ENCODE peak calls at places on chromosome 19, in seven cellular contexts. S, M, B, W, K, O and Z are unnamed samples.

GRCh38 chr19:28680091-28680490 is 532.9 kb downstream of the UQCRFS1 start:
- DNase-seq in S (no peak), M (no peak), B (no peak), W (no peak), K (no peak), O (no peak), Z (no peak)

GRCh38 chr19:53991224-53992113 is at the start of gene CACNG6:
- DNase-seq in S (no peak), M (no peak), B (no peak), W (no peak), K (no peak), O (no peak), Z (no peak)

GRCh38 chr19:43625918-43626579 is 6.6 kb upstream of the ZNF428 start:
- DNase-seq in S (no peak), M (no peak), B (peak), W (no peak), K (peak), O (peak), Z (no peak)

GRCh38 chr19:34481861-34482379 is 362 bp downstream of the WTIP start:
- DNase-seq in S (no peak), M (no peak), B (peak), W (no peak), K (peak), O (no peak), Z (no peak)

GRCh38 chr19:18763674-18764590 is 27.2 kb downstream of the COMP start:
- DNase-seq in S (no peak), M (no peak), B (no peak), W (peak), K (no peak), O (peak), Z (peak)

GRCh38 chr19:48872884-48873475 is 759 bp downstream of the PPP1R15A start:
- DNase-seq in S (peak), M (peak), B (peak), W (peak), K (peak), O (peak), Z (peak)

GRCh38 chr19:18417250-18418033 is 1.8 kb upstream of the SSBP4 start:
- DNase-seq in S (peak), M (peak), B (peak), W (no peak), K (peak), O (peak), Z (no peak)

GRCh38 chr19:54507824-54508223 is 5.2 kb downstream of the LAIR2 start:
- DNase-seq in S (no peak), M (no peak), B (no peak), W (no peak), K (no peak), O (no peak), Z (no peak)

GRCh38 chr19:43872547-43873336 is 45.6 kb downstream of the ZNF283 start:
- DNase-seq in S (no peak), M (no peak), B (peak), W (no peak), K (no peak), O (no peak), Z (no peak)

GRCh38 chr19:55702131-55702627 is 27.2 kb downstream of the EPN1 start:
- DNase-seq in S (no peak), M (no peak), B (no peak), W (no peak), K (no peak), O (peak), Z (no peak)

GRCh38 chr19:37817180-37817911 is 38.0 kb upstream of the ZNF573 start:
- DNase-seq in S (peak), M (peak), B (peak), W (peak), K (peak), O (peak), Z (no peak)

GRCh38 chr19:19534556-19535265 is 3.4 kb upstream of the CILP2 start:
- DNase-seq in S (no peak), M (no peak), B (no peak), W (no peak), K (no peak), O (no peak), Z (no peak)

GRCh38 chr19:9431475-9431874 is 3.9 kb downstream of the ZNF266 start:
- DNase-seq in S (no peak), M (no peak), B (peak), W (no peak), K (peak), O (peak), Z (no peak)

GRCh38 chr19:31282346-31282745 is 66.9 kb downstream of the TSHZ3 start:
- DNase-seq in S (no peak), M (no peak), B (no peak), W (no peak), K (no peak), O (no peak), Z (no peak)

GRCh38 chr19:35216026-35216832 is 12.3 kb downstream of the FAM187B start:
- DNase-seq in S (no peak), M (no peak), B (no peak), W (no peak), K (no peak), O (no peak), Z (no peak)

GRCh38 chr19:1235625-1236538 is 1.9 kb downstream of the CBARP start:
- DNase-seq in S (no peak), M (no peak), B (no peak), W (no peak), K (no peak), O (no peak), Z (no peak)
- H3K4me3 ChIP-seq in S (no peak), M (no peak), B (no peak), W (peak), K (no peak), O (no peak), Z (peak)

DNA sequence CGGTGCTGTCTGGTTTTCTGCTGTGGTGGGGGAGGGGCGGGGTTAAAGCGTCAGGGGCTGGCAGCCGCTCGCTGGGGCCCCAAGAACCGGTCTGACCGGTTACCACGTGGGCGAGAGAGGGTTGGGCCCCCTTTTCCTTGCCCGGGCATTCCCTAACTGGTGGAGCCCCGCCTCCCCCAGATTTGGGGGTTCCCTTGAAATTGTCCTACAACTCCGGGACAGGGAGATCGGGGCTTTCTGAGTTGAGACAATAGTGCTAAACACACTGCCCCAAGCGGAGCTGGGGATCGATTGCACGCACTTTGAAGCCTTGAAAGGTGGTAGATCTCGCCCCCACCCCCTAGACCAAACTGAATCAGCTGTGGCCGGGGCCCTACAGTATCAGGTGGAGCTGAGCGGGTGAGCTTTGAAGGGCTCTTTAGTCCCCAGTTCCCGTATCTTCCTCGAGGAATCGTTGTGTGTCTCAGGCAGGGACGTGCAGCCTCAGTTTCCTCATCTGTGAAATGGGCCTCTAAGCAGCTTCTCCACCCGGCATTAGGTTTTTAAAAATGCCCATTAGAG is 4.8 kb downstream of the IER2 start:
- DNase-seq in S (peak), M (peak), B (peak), W (no peak), K (no peak), O (peak), Z (no peak)
- TF ChIP-seq CTCF in S (no peak), M (peak), B (peak), W (peak), K (no peak), O (peak), Z (peak)

GRCh38 chr19:16586477-16586871 is 14.3 kb upstream of the SLC35E1 start:
- DNase-seq in S (no peak), M (no peak), B (no peak), W (no peak), K (no peak), O (no peak), Z (no peak)
- H3K4me3 ChIP-seq in S (no peak), M (no peak), B (no peak), W (no peak), K (no peak), O (no peak), Z (no peak)

GRCh38 chr19:7534531-7534980 is 961 bp upstream of the PNPLA6 start:
- DNase-seq in S (peak), M (peak), B (peak), W (peak), K (no peak), O (peak), Z (no peak)
- TF ChIP-seq CTCF in S (no peak), M (no peak), B (peak), W (peak), K (peak), O (peak), Z (peak)

GRCh38 chr19:3572132-3572854 is 451 bp upstream of the HMG20B start:
- DNase-seq in S (peak), M (peak), B (peak), W (peak), K (peak), O (peak), Z (peak)
- H3K4me3 ChIP-seq in S (peak), M (peak), B (peak), W (peak), K (peak), O (peak), Z (peak)

DNA sequence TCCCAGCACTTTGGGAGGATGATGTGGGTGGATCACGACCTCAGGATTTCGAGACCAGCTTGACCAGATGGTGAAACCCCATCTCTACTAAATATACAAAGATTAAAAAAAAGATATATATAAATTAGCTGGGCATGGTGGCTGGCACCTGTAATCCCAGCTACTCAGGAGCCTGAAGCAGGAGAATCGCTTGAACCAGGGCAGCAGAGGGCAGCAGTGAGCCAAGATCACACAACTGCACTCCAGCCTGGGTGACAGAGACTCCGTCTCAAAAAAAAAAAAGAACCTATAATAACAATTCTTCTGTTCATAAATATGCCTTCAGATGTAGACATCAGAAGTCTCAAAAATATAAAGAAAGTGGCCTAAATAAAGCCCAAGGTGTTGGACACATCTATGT is 7.6 kb downstream of the ZNF737 start:
- DNase-seq in S (no peak), M (no peak), B (no peak), W (no peak), K (peak), O (peak), Z (no peak)
- TF ChIP-seq CTCF in S (no peak), M (no peak), B (no peak), W (no peak), K (peak), O (peak), Z (no peak)

GRCh38 chr19:45040059-45040767 is 1.4 kb downstream of the CLASRP start:
- DNase-seq in S (no peak), M (no peak), B (no peak), W (no peak), K (no peak), O (no peak), Z (no peak)
- H3K4me3 ChIP-seq in S (no peak), M (peak), B (peak), W (peak), K (peak), O (peak), Z (peak)

GRCh38 chr19:14507704-14508246 is 10.4 kb downstream of the DNAJB1 start:
- DNase-seq in S (no peak), M (no peak), B (peak), W (no peak), K (no peak), O (peak), Z (no peak)

GRCh38 chr19:14505488-14506239 is 9.7 kb upstream of the GIPC1 start:
- DNase-seq in S (no peak), M (peak), B (peak), W (no peak), K (peak), O (peak), Z (no peak)

GRCh38 chr19:14497347-14497921 is 1.5 kb upstream of the GIPC1 start:
- DNase-seq in S (no peak), M (peak), B (no peak), W (no peak), K (peak), O (peak), Z (no peak)

GRCh38 chr19:14502334-14503092 is 6.6 kb upstream of the GIPC1 start:
- DNase-seq in S (no peak), M (no peak), B (no peak), W (no peak), K (no peak), O (no peak), Z (no peak)

DNA sequence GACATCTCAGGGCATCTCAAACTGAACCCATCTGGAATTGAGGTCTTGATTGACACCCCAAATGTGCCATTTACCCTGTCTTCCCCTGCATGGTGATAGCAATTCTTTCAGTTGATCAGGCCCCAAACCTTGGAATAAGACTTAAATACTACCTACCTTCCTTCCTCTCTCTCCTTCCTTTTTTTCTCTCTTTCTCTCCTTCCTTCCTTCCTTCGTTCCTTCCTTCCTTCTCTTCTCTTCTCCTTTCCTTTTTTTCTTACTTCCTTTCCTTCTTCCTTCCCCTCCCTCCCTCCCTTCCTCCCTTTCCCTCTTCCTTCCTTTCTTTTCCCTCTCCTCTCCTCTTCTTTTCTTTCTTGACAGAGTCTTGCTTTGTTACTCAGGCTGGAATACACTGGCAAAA is 7.4 kb upstream of the GIPC1 start:
- DNase-seq in S (no peak), M (no peak), B (no peak), W (no peak), K (no peak), O (no peak), Z (no peak)
- TF ChIP-seq CTCF in S (no peak), M (no peak), B (no peak), W (no peak), K (no peak), O (no peak), Z (no peak)

GRCh38 chr19:2823646-2824045 is 4.0 kb downstream of the ZNF554 start:
- DNase-seq in S (no peak), M (no peak), B (no peak), W (no peak), K (no peak), O (no peak), Z (no peak)

GRCh38 chr19:2827022-2827421 is 7.4 kb downstream of the ZNF554 start:
- DNase-seq in S (no peak), M (no peak), B (no peak), W (no peak), K (no peak), O (no peak), Z (no peak)

GRCh38 chr19:2822846-2823245 is 3.2 kb downstream of the ZNF554 start:
- DNase-seq in S (no peak), M (no peak), B (no peak), W (no peak), K (no peak), O (no peak), Z (no peak)

GRCh38 chr19:2824129-2824528 is 4.5 kb downstream of the ZNF554 start:
- DNase-seq in S (no peak), M (no peak), B (no peak), W (no peak), K (no peak), O (no peak), Z (no peak)

GRCh38 chr19:2827840-2828489 is 8.3 kb downstream of the ZNF554 start:
- DNase-seq in S (no peak), M (no peak), B (no peak), W (no peak), K (no peak), O (no peak), Z (no peak)
- H3K4me3 ChIP-seq in S (no peak), M (no peak), B (no peak), W (no peak), K (no peak), O (no peak), Z (no peak)

GRCh38 chr19:40808021-40808325 is 9.0 kb downstream of the EGLN2 start:
- DNase-seq in S (peak), M (no peak), B (no peak), W (no peak), K (no peak), O (no peak), Z (no peak)

GRCh38 chr19:40805258-40805868 is 6.4 kb downstream of the EGLN2 start:
- DNase-seq in S (no peak), M (peak), B (no peak), W (no peak), K (no peak), O (no peak), Z (no peak)

GRCh38 chr19:40806385-40807146 is 7.6 kb downstream of the EGLN2 start:
- DNase-seq in S (peak), M (peak), B (peak), W (peak), K (peak), O (peak), Z (no peak)

GRCh38 chr19:40808497-40808896 is 9.5 kb downstream of the EGLN2 start:
- DNase-seq in S (no peak), M (no peak), B (no peak), W (no peak), K (no peak), O (no peak), Z (no peak)

DNA sequence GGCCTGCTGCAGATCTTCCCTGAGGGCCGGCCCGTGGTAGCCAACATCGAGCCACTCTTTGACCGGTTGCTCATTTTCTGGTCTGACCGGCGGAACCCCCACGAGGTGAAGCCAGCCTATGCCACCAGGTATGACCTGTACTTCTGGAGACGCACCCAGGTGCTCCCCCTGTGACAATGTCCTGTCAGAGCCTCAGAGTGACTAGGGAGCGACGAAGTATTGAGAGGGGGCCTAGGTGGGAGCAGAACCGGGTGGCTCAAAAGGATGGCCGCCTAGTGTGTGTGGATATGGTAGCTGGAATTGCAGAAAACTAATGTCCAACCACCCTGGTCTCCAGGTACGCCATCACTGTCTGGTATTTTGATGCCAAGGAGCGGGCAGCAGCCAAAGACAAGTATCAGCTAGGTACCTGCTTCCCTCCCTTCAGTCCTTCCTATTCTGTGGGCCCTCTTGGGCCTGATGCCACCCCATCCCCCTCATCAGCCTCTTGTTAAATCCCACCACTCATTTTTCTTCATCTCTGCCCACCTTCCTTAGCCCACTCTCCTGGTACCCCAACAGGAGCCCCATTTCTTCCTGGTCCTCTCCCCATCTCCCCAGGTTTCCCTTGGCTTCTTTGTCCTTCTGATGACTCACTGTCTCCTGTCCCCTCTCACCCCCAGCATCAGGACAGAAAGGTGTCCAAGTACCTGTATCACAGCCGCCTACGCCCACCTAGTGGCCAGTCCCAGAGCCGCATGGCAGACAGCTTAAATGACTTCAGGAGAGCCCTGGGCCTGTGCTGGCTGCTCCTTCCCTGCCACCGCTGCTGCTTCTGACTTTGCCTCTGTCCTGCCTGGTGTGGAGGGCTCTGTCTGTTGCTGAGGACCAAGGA is 8.4 kb downstream of the EGLN2 start:
- DNase-seq in S (peak), M (no peak), B (no peak), W (no peak), K (no peak), O (no peak), Z (no peak)
- TF ChIP-seq CTCF in S (no peak), M (peak), B (no peak), W (peak), K (peak), O (peak), Z (peak)